ENCODE peak calls at places on chromosomes 16 and 17, in seven cellular contexts. L is stimulated activated CD8-positive, alpha-beta memory T cell treated with anti-CD3 and anti-CD28 coated beads, Interleukin-15, amount 100 ng/mL, for 1 hour; K is activated CD8-positive, alpha-beta T cell treated with anti-CD3 and anti-CD28 coated beads, Interleukin-2, amount 10 ng/mL, durations not matched to agents 7 days and 5 days; I is Panc1; F is T1000; Q is NCI-H510A treated with DMSO at 0.1 percent for 48 hours; V is hypothalamus. A is an unnamed sample.

GRCh38 chr16:67237396-67238277 is 9.6 kb downstream of the FHOD1 start:
- DNase-seq in V (no peak), L (no peak), F (no peak), Q (no peak), K (no peak), I (no peak), A (no peak)

GRCh38 chr16:57680842-57681241 is 12.7 kb downstream of the ADGRG3 start:
- DNase-seq in F (no peak), V (no peak), Q (no peak), I (no peak), K (no peak), L (no peak), A (no peak)

GRCh38 chr17:17258011-17258410 is 21.0 kb upstream of the FLCN start:
- DNase-seq in F (no peak), L (no peak), K (no peak), I (no peak), V (no peak), Q (no peak), A (no peak)

GRCh38 chr16:2749476-2749875 is 3.0 kb upstream of the SRRM2 start:
- DNase-seq in F (no peak), V (no peak), L (no peak), Q (no peak), K (no peak), I (no peak), A (no peak)

GRCh38 chr17:36128411-36128978 is 24.9 kb downstream of the CCL4 start:
- DNase-seq in F (no peak), Q (no peak), V (no peak), K (no peak), I (no peak), L (no peak), A (no peak)

GRCh38 chr17:1033503-1033902 is 36.6 kb downstream of the TIMM22 start:
- DNase-seq in L (no peak), K (no peak), I (no peak), V (no peak), F (no peak), Q (no peak), A (no peak)

GRCh38 chr16:83903739-83904138 is 4.8 kb downstream of the MLYCD start:
- DNase-seq in V (peak), L (no peak), Q (no peak), K (no peak), I (no peak), F (no peak), A (no peak)

GRCh38 chr17:32483451-32484019 is 3.3 kb upstream of the CDK5R1 start:
- DNase-seq in K (peak), V (peak), F (no peak), L (no peak), Q (peak), I (peak), A (no peak)

GRCh38 chr16:89764711-89765201 is 43.4 kb downstream of the ZNF276 start:
- DNase-seq in F (no peak), I (no peak), Q (no peak), V (peak), L (peak), K (peak), A (no peak)

A was measured in activated naive CD4-positive, alpha-beta T cell treated with anti-CD3 and anti-CD28 coated beads, Interleukin-2, amount 50 U/mL, for 72 hours.